ENCODE peak calls at places on chromosome 10, in eight cellular contexts. R is heart right ventricle, H is spleen, E is ovary, Q is tibial artery, U is lower lobe of right lung, C is astrocyte of the spinal cord, P is adrenal gland. K is an unnamed sample.

GRCh38 chr10:107814865-107815487 is 650.5 kb upstream of the SORCS1 start:
- DNase-seq in R (peak; percentile 38), H (no peak), E (no peak), Q (peak; percentile 39), U (no peak), C (peak; percentile 47), P (peak; percentile 50), K (peak; percentile 72)

GRCh38 chr10:35446439-35446838 is 110.1 kb downstream of the CCNY start:
- DNase-seq in R (no peak), H (no peak), E (no peak), Q (no peak), U (no peak), C (no peak), P (no peak), K (no peak)

GRCh38 chr10:101038486-101038885 is 7.5 kb downstream of the SFXN3 start:
- DNase-seq in R (no peak), H (peak; percentile 61), E (no peak), Q (no peak), U (no peak), C (no peak), P (no peak), K (no peak)

GRCh38 chr10:118870467-118871243 is 115.9 kb upstream of the CACUL1 start:
- DNase-seq in R (no peak), H (no peak), E (peak; percentile 67), Q (peak; percentile 23), U (no peak), C (peak; percentile 72), P (peak; percentile 78), K (no peak)

GRCh38 chr10:101938316-101939272 is 95.0 kb upstream of the KCNIP2 start:
- DNase-seq in R (no peak), H (no peak), E (no peak), Q (no peak), U (no peak), C (peak; percentile 85), P (peak; percentile 42), K (no peak)

GRCh38 chr10:1654247-1654646 is 83.1 kb downstream of the ADARB2 start:
- DNase-seq in R (no peak), H (no peak), E (no peak), Q (no peak), U (no peak), C (no peak), P (no peak), K (no peak)

GRCh38 chr10:102435529-102436233 is 3.3 kb upstream of the CUEDC2 start:
- DNase-seq in R (no peak), H (no peak), E (peak; percentile 65), Q (no peak), U (peak; percentile 71), C (no peak), P (no peak), K (no peak)

GRCh38 chr10:26696786-26697162 is 727 bp upstream of the PDSS1 start:
- DNase-seq in R (no peak), H (no peak), E (no peak), Q (no peak), U (no peak), C (no peak), P (no peak), K (no peak)

GRCh38 chr10:62183442-62183841 is 85.2 kb downstream of the RTKN2 start:
- DNase-seq in R (no peak), H (no peak), E (no peak), Q (no peak), U (no peak), C (no peak), P (no peak), K (no peak)

GRCh38 chr10:43249962-43250624 is 16.8 kb downstream of the RASGEF1A start:
- DNase-seq in R (peak; percentile 2), H (peak; percentile 66), E (peak; percentile 10), Q (peak; percentile 15), U (peak; percentile 35), C (no peak), P (no peak), K (no peak)

GRCh38 chr10:118624747-118625146 is 29.3 kb upstream of the PRLHR start:
- DNase-seq in R (no peak), H (no peak), E (no peak), Q (no peak), U (no peak), C (no peak), P (no peak), K (no peak)

GRCh38 chr10:124741922-124742417 is 2.2 kb downstream of the FAM53B start:
- DNase-seq in R (no peak), H (peak; percentile 51), E (no peak), Q (no peak), U (no peak), C (no peak), P (peak; percentile 53), K (no peak)

GRCh38 chr10:114279289-114279688 is 40.2 kb downstream of the VWA2 start:
- DNase-seq in R (no peak), H (no peak), E (no peak), Q (no peak), U (no peak), C (no peak), P (no peak), K (no peak)

GRCh38 chr10:132916421-132916841 is 25.9 kb downstream of the CFAP46 start:
- DNase-seq in R (no peak), H (peak; percentile 61), E (peak; percentile 22), Q (no peak), U (peak; percentile 41), C (no peak), P (no peak), K (no peak)

GRCh38 chr10:132915411-132915810 is 27.0 kb downstream of the CFAP46 start:
- DNase-seq in R (no peak), H (peak; percentile 89), E (peak; percentile 25), Q (no peak), U (no peak), C (no peak), P (no peak), K (no peak)

GRCh38 chr10:132918264-132918616 is 24.1 kb downstream of the CFAP46 start:
- DNase-seq in R (no peak), H (peak; percentile 31), E (no peak), Q (no peak), U (no peak), C (no peak), P (no peak), K (no peak)

GRCh38 chr10:132918617-132919373 is 23.6 kb downstream of the CFAP46 start:
- DNase-seq in R (no peak), H (peak; percentile 75), E (peak; percentile 29), Q (peak; percentile 15), U (peak; percentile 42), C (no peak), P (no peak), K (no peak)

GRCh38 chr10:132916956-132917666 is 25.3 kb downstream of the CFAP46 start:
- DNase-seq in R (no peak), H (peak; percentile 71), E (peak; percentile 17), Q (peak; percentile 11), U (peak; percentile 26), C (no peak), P (no peak), K (no peak)
- H3K4me3 ChIP-seq in R (no peak overlapping the region), H (no peak overlapping the region), E (no peak overlapping the region), Q (no peak overlapping the region), U (no peak overlapping the region), C (no peak overlapping the region), P (no peak overlapping the region), K (no peak overlapping the region)

GRCh38 chr10:63765126-63765525 is 243.9 kb downstream of the REEP3 start:
- DNase-seq in R (no peak), H (no peak), E (no peak), Q (no peak), U (no peak), C (peak; percentile 14), P (no peak), K (no peak)

GRCh38 chr10:63766766-63767505 is 245.7 kb downstream of the REEP3 start:
- DNase-seq in R (no peak), H (no peak), E (no peak), Q (no peak), U (no peak), C (peak; percentile 89), P (no peak), K (no peak)

GRCh38 chr10:63770523-63770922 is 249.3 kb downstream of the REEP3 start:
- DNase-seq in R (no peak), H (no peak), E (no peak), Q (no peak), U (no peak), C (no peak), P (no peak), K (no peak)

GRCh38 chr10:63769367-63769766 is 248.2 kb downstream of the REEP3 start:
- DNase-seq in R (no peak), H (no peak), E (no peak), Q (no peak), U (no peak), C (no peak), P (no peak), K (no peak)

DNA sequence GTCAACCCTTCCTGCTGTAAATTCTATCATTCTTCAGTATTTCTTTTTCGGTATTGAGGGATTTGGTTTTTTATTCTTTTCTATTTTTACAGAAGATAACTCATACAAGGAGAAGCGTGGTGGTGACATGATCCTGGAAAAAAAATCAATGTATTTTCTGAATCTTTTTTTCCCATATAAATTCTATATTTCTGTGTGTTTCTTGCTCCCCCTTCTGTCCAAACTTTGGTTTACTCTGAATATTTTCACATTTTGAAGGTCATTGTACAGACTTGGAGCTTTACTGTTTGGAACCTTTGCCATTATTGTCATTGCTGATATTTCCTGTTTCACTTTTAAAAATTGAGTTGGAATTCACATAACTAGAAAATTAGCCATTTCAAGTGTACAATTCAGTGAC is 246.3 kb downstream of the REEP3 start:
- DNase-seq in R (no peak), H (no peak), E (no peak), Q (no peak), U (no peak), C (peak; percentile 62), P (no peak), K (no peak)
- TF ChIP-seq CTCF in R (peak; percentile 63), H (no peak), E (no peak), Q (peak; percentile 42), U (peak; percentile 24), C (peak; percentile 25), P (peak; percentile 36), K (peak; percentile 9)

DNA sequence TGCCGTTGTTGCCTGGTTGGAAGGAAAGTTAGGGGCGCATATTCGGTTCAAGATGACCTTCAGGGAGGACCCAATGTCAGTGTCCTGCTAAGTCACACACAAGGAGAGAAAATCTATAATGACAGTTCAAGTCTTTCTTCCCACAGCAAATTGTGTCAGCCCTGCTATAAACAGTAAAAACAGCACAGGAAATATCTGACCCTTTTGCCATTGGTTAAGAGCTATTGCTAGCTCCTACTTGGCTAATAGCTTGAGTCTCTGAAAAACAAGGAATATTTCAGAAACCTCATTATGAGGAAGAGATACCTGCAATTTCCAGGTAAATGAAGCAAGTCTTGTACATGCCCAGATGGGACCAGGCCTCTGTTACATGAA is 175.6 kb downstream of the SKIDA1 start:
- DNase-seq in R (no peak), H (no peak), E (no peak), Q (no peak), U (no peak), C (no peak), P (no peak), K (no peak)
- H3K4me3 ChIP-seq in R (no peak overlapping the region), H (no peak overlapping the region), E (no peak overlapping the region), Q (no peak overlapping the region), U (no peak overlapping the region), C (no peak overlapping the region), P (no peak overlapping the region), K (no peak overlapping the region)

DNA sequence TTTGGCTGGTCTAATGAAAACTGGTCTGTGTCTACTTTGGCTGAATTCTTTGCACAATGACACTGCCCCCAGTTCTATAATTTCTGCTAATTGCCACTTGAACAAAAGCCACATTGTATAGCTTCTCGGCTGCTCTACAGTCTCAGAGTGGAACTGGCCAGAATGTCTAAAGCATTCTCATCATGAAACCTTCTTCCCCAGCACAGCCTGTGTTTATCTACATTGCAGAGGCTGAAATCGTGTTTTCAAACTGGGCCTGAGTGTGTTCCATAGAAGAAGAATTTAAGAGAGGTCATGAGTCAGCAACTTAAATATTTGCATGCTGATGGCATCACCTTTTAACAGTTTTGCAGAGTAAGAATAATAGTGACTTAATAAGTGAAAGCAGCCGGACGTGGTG is 177.2 kb downstream of the BUB3 start:
- DNase-seq in R (no peak), H (no peak), E (no peak), Q (no peak), U (no peak), C (peak; percentile 5), P (no peak), K (no peak)
- TF ChIP-seq CTCF in R (no peak), H (no peak), E (no peak), Q (no peak), U (no peak), C (no peak), P (no peak), K (no peak)